ENCODE peak calls at places on chromosomes 2 and 18, in four cellular contexts. O is T-helper 1 cell, J is choroid plexus epithelial cell, E is GM04503. A is an unnamed sample.

GRCh38 chr2:30272761-30273573 is 41.6 kb downstream of the LBH start:
- DNase-seq in O (no peak), E (peak), J (peak), A (peak)

GRCh38 chr2:88698027-88698413 is 6.5 kb downstream of the RPIA start:
- DNase-seq in O (no peak), E (no peak), J (no peak), A (no peak)

GRCh38 chr2:25814681-25815080 is 63.6 kb downstream of the ASXL2 start:
- DNase-seq in E (no peak), O (no peak), J (no peak), A (no peak)

GRCh38 chr18:33802955-33803354 is 224.9 kb downstream of the ASXL3 start:
- DNase-seq in E (no peak), J (no peak), O (no peak), A (no peak)

GRCh38 chr18:46213295-46213694 is 109.1 kb downstream of the HAUS1 start:
- DNase-seq in E (no peak), J (peak), O (no peak), A (no peak)

GRCh38 chr2:227164745-227165350 is 424 bp downstream of the COL4A3 start:
- DNase-seq in O (peak), J (no peak), E (no peak), A (no peak)

GRCh38 chr2:27249891-27250651 is 12.8 kb downstream of the SLC30A3 start:
- DNase-seq in O (peak), J (peak), E (no peak), A (no peak)

GRCh38 chr2:176067587-176068002 is 16.2 kb downstream of the EVX2 start:
- DNase-seq in O (no peak), J (no peak), E (no peak), A (no peak)

GRCh38 chr2:43021791-43022500 is 204.5 kb downstream of the ZFP36L2 start:
- DNase-seq in O (no peak), E (no peak), J (no peak), A (no peak)

GRCh38 chr2:122805346-122805745 is 1049.9 kb downstream of the TSN start:
- DNase-seq in J (no peak), O (no peak), E (no peak), A (no peak)

GRCh38 chr2:33153008-33153407 is 206.3 kb downstream of the LTBP1 start:
- DNase-seq in O (no peak), E (no peak), J (peak), A (no peak)

GRCh38 chr2:127176371-127177311 is 43.5 kb downstream of the CYP27C1 start:
- DNase-seq in E (peak), J (no peak), O (no peak), A (peak)

GRCh38 chr2:171712051-171712450 is 24.8 kb downstream of the DYNC1I2 start:
- DNase-seq in J (peak), O (no peak), E (peak), A (no peak)

GRCh38 chr2:224178085-224178484 is 139.0 kb upstream of the SERPINE2 start:
- DNase-seq in E (no peak), J (peak), O (no peak), A (no peak)

GRCh38 chr2:194176134-194176533 is 1480.9 kb upstream of the SLC39A10 start:
- DNase-seq in J (no peak), E (no peak), O (peak), A (no peak)

GRCh38 chr2:219661955-219662395 is 34.5 kb downstream of the SLC4A3 start:
- DNase-seq in O (no peak), E (no peak), J (peak), A (peak)

GRCh38 chr2:20994130-20994529 is 49.7 kb downstream of the APOB start:
- DNase-seq in J (no peak), O (no peak), E (no peak), A (no peak)

GRCh38 chr2:79191081-79191480 is 31.5 kb upstream of the REG3A start:
- DNase-seq in J (no peak), O (no peak), E (no peak), A (no peak)

GRCh38 chr2:202023904-202024266 is 9.8 kb upstream of the FZD7 start:
- DNase-seq in O (no peak), E (no peak), J (no peak), A (no peak)

GRCh38 chr2:128237911-128238697 is 80.6 kb downstream of the HS6ST1 start:
- DNase-seq in E (no peak), O (no peak), J (no peak), A (peak)

GRCh38 chr2:173747037-173747436 is 218.1 kb downstream of the SP3 start:
- DNase-seq in E (no peak), J (no peak), O (no peak), A (no peak)

GRCh38 chr18:74760026-74760425 is 162.4 kb downstream of the ZNF407 start:
- DNase-seq in J (no peak), O (no peak), E (no peak), A (no peak)

GRCh38 chr2:223954401-223954800 is 2.9 kb upstream of the MRPL44 start:
- DNase-seq in O (no peak), E (peak), J (peak), A (no peak)

GRCh38 chr2:211875488-211875887 is 663.1 kb downstream of the ERBB4 start:
- DNase-seq in O (no peak), J (peak), E (no peak), A (no peak)

GRCh38 chr2:241940329-241940728 is 70.8 kb downstream of the RTP5 start:
- DNase-seq in E (no peak), O (no peak), J (peak), A (no peak)

GRCh38 chr2:85053802-85054201 is 79.4 kb upstream of the TCF7L1 start:
- DNase-seq in E (no peak), J (no peak), O (no peak), A (no peak)

GRCh38 chr18:61883547-61883946 is 9.3 kb downstream of the RNF152 start:
- DNase-seq in E (no peak), O (no peak), J (no peak), A (no peak)

GRCh38 chr2:193024791-193025190 is 830.1 kb upstream of the TMEFF2 start:
- DNase-seq in E (no peak), J (no peak), O (no peak), A (no peak)

GRCh38 chr2:105926960-105927678 is 182.4 kb downstream of the NCK2 start:
- DNase-seq in E (no peak), O (peak), J (no peak), A (no peak)

GRCh38 chr18:10228380-10228779 is 226.1 kb upstream of the APCDD1 start:
- DNase-seq in J (no peak), O (no peak), E (no peak), A (no peak)

GRCh38 chr2:168434164-168434563 is 21.9 kb upstream of the CERS6 start:
- DNase-seq in O (no peak), E (no peak), J (no peak), A (no peak)

GRCh38 chr2:43225093-43225787 is 1.2 kb downstream of the ZFP36L2 start:
- DNase-seq in O (peak), J (peak), E (no peak), A (no peak)

GRCh38 chr2:33595385-33595784 is 3.7 kb downstream of the FAM98A start:
- DNase-seq in E (no peak), O (no peak), J (no peak), A (no peak)

GRCh38 chr2:9168851-9169250 is 37.8 kb upstream of the ASAP2 start:
- DNase-seq in J (no peak), E (no peak), O (no peak), A (no peak)

GRCh38 chr2:212147921-212148513 is 390.6 kb downstream of the ERBB4 start:
- DNase-seq in O (no peak), J (peak), E (no peak), A (no peak)

GRCh38 chr2:165109915-165110314 is 93.9 kb downstream of the SCN3A start:
- DNase-seq in E (no peak), J (no peak), O (no peak), A (no peak)